ENCODE peak calls at places on chromosomes 12 and 14, in eight cellular contexts. V is Right ventricle myocardium superior; G is stimulated activated CD8-positive, alpha-beta memory T cell treated with anti-CD3 and anti-CD28 coated beads, Interleukin-7, amount 100 ng/mL, for 1 hour; E is stimulated activated CD4-positive, alpha-beta T cell treated with anti-CD3 and anti-CD28 coated beads, Interleukin-15, amount 100 ng/mL, for 24 hours; U is GM18507; H is natural killer cell; W is putamen; K is hepatic stellate cell. R is an unnamed sample.

GRCh38 chr14:63470877-63471565 is 72.2 kb downstream of the PPP2R5E start:
- DNase-seq in G (no peak), V (no peak), K (peak), H (no peak), W (no peak), E (no peak), U (peak), R (no peak)

GRCh38 chr12:49233842-49234526 is 30.9 kb upstream of the TUBA1C start:
- DNase-seq in H (peak), W (peak), K (no peak), U (no peak), V (peak), E (peak), G (no peak), R (no peak)

GRCh38 chr12:88325828-88326214 is 183.7 kb downstream of the TMTC3 start:
- DNase-seq in E (no peak), V (no peak), K (no peak), H (no peak), G (no peak), W (no peak), U (no peak), R (no peak)

GRCh38 chr12:54413284-54414190 is 5.5 kb downstream of the ITGA5 start:
- DNase-seq in W (no peak), G (peak), V (peak), K (peak), U (no peak), E (peak), H (peak), R (no peak)

GRCh38 chr12:2490746-2491145 is 304.0 kb upstream of the FKBP4 start:
- DNase-seq in V (no peak), U (no peak), E (no peak), G (no peak), W (no peak), H (no peak), K (no peak), R (no peak)

GRCh38 chr14:68939893-68940613 is 39.0 kb downstream of the ACTN1 start:
- DNase-seq in G (no peak), V (peak), H (no peak), U (no peak), E (no peak), K (peak), W (no peak), R (no peak)

GRCh38 chr12:80232873-80233272 is 133.5 kb downstream of the OTOGL start:
- DNase-seq in E (no peak), G (no peak), K (no peak), W (no peak), V (no peak), U (no peak), H (no peak), R (no peak)

GRCh38 chr12:124586756-124587155 is 19.3 kb upstream of the NCOR2 start:
- DNase-seq in V (no peak), G (no peak), K (no peak), H (no peak), W (no peak), U (no peak), E (no peak), R (no peak)

GRCh38 chr12:122097641-122098364 is 19.2 kb downstream of the MLXIP start:
- DNase-seq in E (no peak), U (no peak), W (no peak), K (no peak), G (no peak), V (peak), H (no peak), R (no peak)

GRCh38 chr12:28708918-28709371 is 440.1 kb upstream of the FAR2 start:
- DNase-seq in G (no peak), E (no peak), U (no peak), H (no peak), K (peak), W (no peak), V (no peak), R (no peak)

GRCh38 chr12:6187948-6188793 is 12.0 kb upstream of the CD9 start:
- DNase-seq in U (no peak), G (no peak), V (no peak), W (no peak), K (no peak), E (no peak), H (no peak), R (no peak)

GRCh38 chr12:29012673-29013072 is 136.4 kb upstream of the FAR2 start:
- DNase-seq in G (no peak), V (no peak), E (no peak), K (no peak), W (no peak), U (no peak), H (no peak), R (no peak)

R was measured in type B pancreatic cell.